ENCODE peak calls at places on chromosomes 7 and 10, in nine cellular contexts. D is neuronal stem cell; B is LHCN-M2; Y is stimulated activated CD4-positive, alpha-beta T cell treated with anti-CD3 and anti-CD28 coated beads, Interleukin-4, amount 100 ng/mL, for 48 hours; R is activated gamma-delta T cell treated with Interleukin-2 at 50 U/mL for 16 hours; H is heart left ventricle; P is A172; Q is nephron progenitor cell; U is GM23338. W is an unnamed sample.

GRCh38 chr7:98641646-98642489 is 24.8 kb downstream of the NPTX2 start:
- DNase-seq in D (no peak), B (peak; percentile 46), Y (no peak), R (no peak), H (no peak), P (no peak), Q (peak; percentile 23), U (peak; percentile 50), W (peak; percentile 11)

GRCh38 chr10:112346774-112347173 is 27.1 kb upstream of the ACSL5 start:
- DNase-seq in D (no peak), B (no peak), Y (no peak), R (no peak), H (no peak), P (no peak), Q (no peak), U (no peak), W (no peak)

GRCh38 chr10:6141296-6142151 is 52.7 kb downstream of the RBM17 start:
- DNase-seq in D (no peak), B (peak; percentile 87), Y (no peak), R (no peak), H (no peak), P (peak; percentile 79), Q (no peak), U (no peak), W (peak; percentile 79)

GRCh38 chr7:24587853-24588252 is 14.6 kb downstream of the PALS2 start:
- DNase-seq in D (peak; percentile 40), B (peak; percentile 28), Y (no peak), R (peak; percentile 56), H (no peak), P (peak; percentile 22), Q (peak; percentile 26), U (peak; percentile 82), W (peak; percentile 35)

GRCh38 chr7:149615690-149616270 is 118.2 kb upstream of the ZNF746 start:
- DNase-seq in D (no peak), B (no peak), Y (no peak), R (no peak), H (no peak), P (no peak), Q (no peak), U (peak; percentile 34), W (no peak)

GRCh38 chr10:16518822-16519221 is 2.9 kb downstream of the C1QL3 start:
- DNase-seq in D (no peak), B (peak; percentile 13), Y (no peak), R (no peak), H (no peak), P (no peak), Q (no peak), U (peak; percentile 32), W (no peak)

GRCh38 chr7:41834805-41835694 is 132.2 kb upstream of the INHBA start:
- DNase-seq in D (no peak), B (peak; percentile 31), Y (no peak), R (no peak), H (no peak), P (no peak), Q (no peak), U (no peak), W (peak; percentile 76)

GRCh38 chr10:49568235-49568634 is 29.3 kb upstream of the ERCC6 start:
- DNase-seq in D (no peak), B (peak; percentile 43), Y (no peak), R (no peak), H (no peak), P (peak; percentile 62), Q (no peak), U (no peak), W (peak; percentile 64)

GRCh38 chr7:65509368-65510186 is 135.9 kb downstream of the ZNF92 start:
- DNase-seq in D (peak; percentile 15), B (no peak), Y (no peak), R (peak; percentile 12), H (peak; percentile 5), P (no peak), Q (peak; percentile 17), U (peak; percentile 49), W (no peak)

GRCh38 chr7:132548489-132549078 is 27.7 kb downstream of the PLXNA4 start:
- DNase-seq in D (no peak), B (no peak), Y (no peak), R (no peak), H (no peak), P (peak; percentile 90), Q (no peak), U (no peak), W (peak; percentile 97)

GRCh38 chr7:50792342-50793114 is 9.8 kb upstream of the GRB10 start:
- DNase-seq in D (no peak), B (peak; percentile 47), Y (no peak), R (no peak), H (peak; percentile 27), P (peak; percentile 42), Q (peak; percentile 66), U (peak; percentile 67), W (peak; percentile 71)

GRCh38 chr7:134174797-134175261 is 47.7 kb downstream of the LRGUK start:
- DNase-seq in D (no peak), B (peak; percentile 97), Y (no peak), R (no peak), H (no peak), P (peak; percentile 85), Q (no peak), U (no peak), W (peak; percentile 89)

GRCh38 chr7:159209429-159209828 is 64.8 kb upstream of the VIPR2 start:
- DNase-seq in D (no peak), B (no peak), Y (no peak), R (no peak), H (no peak), P (no peak), Q (no peak), U (no peak), W (no peak)

GRCh38 chr10:132684164-132684891 is 101.6 kb downstream of the NKX6-2 start:
- DNase-seq in D (no peak), B (peak; percentile 68), Y (peak; percentile 14), R (peak; percentile 36), H (no peak), P (peak; percentile 66), Q (no peak), U (no peak), W (peak; percentile 69)

GRCh38 chr7:66720571-66720970 is 20.0 kb upstream of the RABGEF1 start:
- DNase-seq in D (no peak), B (no peak), Y (no peak), R (no peak), H (no peak), P (no peak), Q (no peak), U (no peak), W (no peak)

GRCh38 chr7:142898377-142899235 is 13.1 kb upstream of the TRPV6 start:
- DNase-seq in D (no peak), B (no peak), Y (no peak), R (no peak), H (no peak), P (no peak), Q (no peak), U (peak; percentile 15), W (no peak)

GRCh38 chr10:118818621-118819221 is 64.0 kb upstream of the CACUL1 start:
- DNase-seq in D (no peak), B (no peak), Y (no peak), R (no peak), H (no peak), P (no peak), Q (no peak), U (no peak), W (no peak)

GRCh38 chr7:47383696-47384445 is 198.0 kb downstream of the TNS3 start:
- DNase-seq in D (no peak), B (no peak), Y (no peak), R (no peak), H (no peak), P (no peak), Q (no peak), U (no peak), W (no peak)

GRCh38 chr7:14988941-14989340 is 86.4 kb upstream of the DGKB start:
- DNase-seq in D (no peak), B (no peak), Y (no peak), R (no peak), H (no peak), P (no peak), Q (no peak), U (no peak), W (no peak)

GRCh38 chr10:15084502-15084922 is 4.1 kb downstream of the ACBD7 start:
- DNase-seq in D (peak; percentile 37), B (peak; percentile 98), Y (no peak), R (no peak), H (peak; percentile 50), P (peak; percentile 99), Q (no peak), U (peak; percentile 92), W (peak; percentile 94)

GRCh38 chr7:114703677-114704076 is 218.2 kb upstream of the MDFIC start:
- DNase-seq in D (no peak), B (peak; percentile 52), Y (no peak), R (no peak), H (no peak), P (peak; percentile 74), Q (no peak), U (no peak), W (peak; percentile 16)

GRCh38 chr10:94397549-94398370 is 4.6 kb upstream of the TBC1D12 start:
- DNase-seq in D (no peak), B (peak; percentile 93), Y (no peak), R (no peak), H (no peak), P (peak; percentile 98), Q (no peak), U (peak; percentile 28), W (peak; percentile 80)

GRCh38 chr7:76244781-76245391 is 43.2 kb downstream of the SRRM3 start:
- DNase-seq in D (no peak), B (no peak), Y (no peak), R (no peak), H (no peak), P (no peak), Q (no peak), U (no peak), W (no peak)

GRCh38 chr7:77753173-77753572 is 45.1 kb downstream of the TMEM60 start:
- DNase-seq in D (no peak), B (no peak), Y (no peak), R (no peak), H (no peak), P (no peak), Q (no peak), U (no peak), W (no peak)

GRCh38 chr10:124474502-124475070 is 13.0 kb downstream of the LHPP start:
- DNase-seq in D (no peak), B (no peak), Y (no peak), R (no peak), H (no peak), P (no peak), Q (no peak), U (no peak), W (no peak)

GRCh38 chr10:45495438-45496152 is 121.6 kb downstream of the ALOX5 start:
- DNase-seq in D (no peak), B (peak; percentile 35), Y (no peak), R (no peak), H (no peak), P (peak; percentile 42), Q (no peak), U (no peak), W (peak; percentile 29)